ENCODE peak calls at places on chromosomes 11 and 22, in six cellular contexts. V, L, E, I, O and S are unnamed samples.

GRCh38 chr11:104830080-104830479 is 68.2 kb downstream of the CASP12 start:
- DNase-seq in L (no peak), E (peak), I (peak), O (no peak), V (no peak), S (no peak)

GRCh38 chr11:103927535-103927934 is 108.9 kb upstream of the DDI1 start:
- DNase-seq in E (peak), L (no peak), O (no peak), V (no peak), I (peak), S (no peak)

GRCh38 chr11:34972892-34973291 is 56.5 kb downstream of the PDHX start:
- DNase-seq in O (no peak), E (peak), V (no peak), L (no peak), I (peak), S (no peak)

GRCh38 chr22:44608606-44609226 is 93.3 kb upstream of the PRR5 start:
- DNase-seq in I (no peak), E (no peak), O (no peak), L (no peak), V (no peak), S (peak)

GRCh38 chr11:10401696-10402392 is 53.2 kb upstream of the AMPD3 start:
- DNase-seq in O (no peak), E (no peak), V (no peak), L (no peak), I (no peak), S (no peak)

GRCh38 chr22:41021039-41021654 is 70.0 kb downstream of the RBX1 start:
- DNase-seq in V (peak), L (no peak), I (no peak), E (no peak), O (no peak), S (peak)

GRCh38 chr11:111978028-111978771 is 41.1 kb downstream of the DIXDC1 start:
- DNase-seq in E (peak), V (peak), O (peak), I (peak), L (no peak), S (peak)

GRCh38 chr11:94786264-94787126 is 18.3 kb downstream of the AMOTL1 start:
- DNase-seq in E (peak), O (no peak), V (no peak), L (peak), I (peak), S (peak)

GRCh38 chr11:86669424-86669823 is 3.0 kb downstream of the ME3 start:
- DNase-seq in O (no peak), L (no peak), I (no peak), V (no peak), E (no peak), S (no peak)

GRCh38 chr11:86670179-86670578 is 2.2 kb downstream of the ME3 start:
- DNase-seq in I (peak), O (no peak), L (no peak), E (peak), V (no peak), S (no peak)

GRCh38 chr11:86672007-86672621 is at the start of gene ME3:
- DNase-seq in I (peak), V (peak), L (peak), O (peak), E (peak), S (peak)

GRCh38 chr11:86673055-86673843 is 833 bp upstream of the ME3 start:
- DNase-seq in E (no peak), I (no peak), V (no peak), O (no peak), L (no peak), S (no peak)

GRCh38 chr11:86671386-86672006 is 920 bp downstream of the ME3 start:
- DNase-seq in V (peak), E (peak), L (peak), I (peak), O (peak), S (peak)
- H3K4me3 ChIP-seq in V (peak), E (peak), L (peak), I (peak), O (peak), S (peak)

DNA sequence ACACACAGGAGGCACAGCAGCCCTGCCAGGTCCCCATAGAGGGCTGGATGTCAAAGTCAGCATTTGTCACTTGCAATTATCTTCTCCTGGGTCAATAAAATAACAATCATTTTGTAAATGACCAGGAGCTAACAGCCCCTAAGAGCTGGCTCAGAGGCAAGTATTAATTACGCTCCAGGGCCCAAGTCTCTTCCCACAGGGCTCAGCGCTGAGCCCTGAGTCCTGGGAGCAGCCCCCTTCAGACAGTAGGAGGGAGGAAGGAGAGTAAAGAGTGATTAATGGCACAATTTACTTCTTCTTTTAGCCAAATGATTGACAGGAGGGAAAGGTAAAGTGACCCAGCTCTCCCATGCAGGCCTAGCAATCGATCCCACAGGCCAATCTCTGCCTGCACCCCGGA is 99.0 kb upstream of the DRD2 start:
- DNase-seq in E (no peak), O (no peak), L (no peak), V (no peak), I (no peak), S (no peak)
- H3K4me3 ChIP-seq in E (no peak), O (no peak), L (no peak), V (no peak), I (no peak), S (no peak)

DNA sequence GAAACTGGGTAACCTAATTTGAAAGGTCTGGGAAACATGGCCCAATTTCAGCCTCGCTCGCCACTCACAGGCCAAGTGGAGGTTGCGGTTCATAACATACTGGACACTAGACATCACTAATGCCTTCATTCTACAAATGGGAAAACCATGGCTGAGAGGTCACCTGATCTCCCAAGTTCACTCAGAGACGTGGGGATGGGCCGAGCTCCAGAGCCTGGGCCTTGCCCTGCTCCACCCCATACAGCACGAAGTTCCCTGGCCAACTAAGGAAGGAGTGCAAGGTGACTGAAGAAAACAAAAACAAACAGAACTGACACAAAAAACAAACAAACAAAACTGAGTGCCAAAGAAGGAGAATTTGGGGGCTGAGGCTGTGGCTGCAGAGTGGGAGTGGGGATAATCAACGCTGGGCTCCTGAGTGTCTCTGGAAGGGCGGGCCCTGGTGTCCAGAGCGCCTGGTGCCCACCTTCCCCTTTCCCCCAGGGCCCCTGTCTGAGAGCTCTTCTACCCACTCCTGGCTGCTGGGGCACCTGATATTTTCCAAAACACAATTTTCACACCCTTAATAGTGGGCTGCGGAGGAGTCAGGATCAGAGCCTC is 46.5 kb upstream of the ADA2 start:
- DNase-seq in O (no peak), V (no peak), I (no peak), E (no peak), L (no peak), S (peak)
- H3K4me3 ChIP-seq in O (no peak), V (no peak), I (no peak), E (no peak), L (no peak), S (peak)

GRCh38 chr22:37167176-37167980 is 17.7 kb upstream of the IL2RB start:
- DNase-seq in L (no peak), I (no peak), E (no peak), V (peak), O (no peak), S (no peak)
- H3K4me3 ChIP-seq in L (no peak), I (no peak), E (no peak), V (no peak), O (no peak), S (no peak)

DNA sequence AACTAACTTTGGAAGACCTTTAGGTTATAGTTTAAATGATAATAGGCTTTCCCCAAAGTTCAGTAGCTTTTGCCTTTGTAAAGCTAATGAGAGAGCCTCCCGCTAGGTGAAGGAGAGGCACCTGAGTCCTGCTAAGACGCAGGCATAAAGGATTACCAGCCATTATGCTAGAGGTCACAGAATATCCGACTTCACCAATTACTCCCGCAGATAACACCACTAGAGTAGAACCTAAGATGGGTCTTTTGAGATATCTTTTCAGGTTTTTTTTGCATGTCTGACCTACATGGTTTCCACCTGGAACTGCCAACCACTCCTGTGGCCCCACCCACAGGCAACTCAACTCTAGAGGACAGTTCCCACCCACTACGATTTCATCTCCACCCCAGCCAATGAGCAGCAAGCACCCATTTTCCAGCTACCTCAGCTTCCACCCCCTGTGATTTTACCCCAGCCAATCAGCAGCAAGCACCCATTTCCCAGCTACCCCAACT is 314.3 kb downstream of the BRD1 start:
- DNase-seq in O (no peak), I (no peak), E (no peak), V (no peak), L (no peak), S (peak)
- H3K4me3 ChIP-seq in O (no peak), I (no peak), E (no peak), V (no peak), L (no peak), S (no peak)

GRCh38 chr11:120137611-120138521 is at the start of gene TRIM29:
- DNase-seq in V (no peak), E (no peak), I (no peak), O (peak), L (no peak), S (peak)

GRCh38 chr11:120134931-120135228 is 3.0 kb downstream of the TRIM29 start:
- DNase-seq in E (no peak), O (peak), V (peak), I (no peak), L (no peak), S (no peak)

GRCh38 chr11:120135838-120136237 is 2.1 kb downstream of the TRIM29 start:
- DNase-seq in V (no peak), I (no peak), O (no peak), E (no peak), L (no peak), S (no peak)

GRCh38 chr11:120137187-120137610 is 714 bp downstream of the TRIM29 start:
- DNase-seq in V (no peak), E (no peak), O (peak), L (no peak), I (no peak), S (no peak)

GRCh38 chr11:120136356-120136755 is 1.6 kb downstream of the TRIM29 start:
- DNase-seq in I (no peak), V (no peak), L (no peak), O (peak), E (no peak), S (peak)
- H3K4me3 ChIP-seq in I (no peak), V (no peak), L (no peak), O (no peak), E (no peak), S (no peak)

GRCh38 chr11:126480410-126481302 is 125.2 kb downstream of the ST3GAL4 start:
- DNase-seq in I (peak), E (peak), L (peak), V (peak), O (peak), S (peak)
- H3K4me3 ChIP-seq in I (no peak), E (peak), L (no peak), V (no peak), O (peak), S (no peak)

DNA sequence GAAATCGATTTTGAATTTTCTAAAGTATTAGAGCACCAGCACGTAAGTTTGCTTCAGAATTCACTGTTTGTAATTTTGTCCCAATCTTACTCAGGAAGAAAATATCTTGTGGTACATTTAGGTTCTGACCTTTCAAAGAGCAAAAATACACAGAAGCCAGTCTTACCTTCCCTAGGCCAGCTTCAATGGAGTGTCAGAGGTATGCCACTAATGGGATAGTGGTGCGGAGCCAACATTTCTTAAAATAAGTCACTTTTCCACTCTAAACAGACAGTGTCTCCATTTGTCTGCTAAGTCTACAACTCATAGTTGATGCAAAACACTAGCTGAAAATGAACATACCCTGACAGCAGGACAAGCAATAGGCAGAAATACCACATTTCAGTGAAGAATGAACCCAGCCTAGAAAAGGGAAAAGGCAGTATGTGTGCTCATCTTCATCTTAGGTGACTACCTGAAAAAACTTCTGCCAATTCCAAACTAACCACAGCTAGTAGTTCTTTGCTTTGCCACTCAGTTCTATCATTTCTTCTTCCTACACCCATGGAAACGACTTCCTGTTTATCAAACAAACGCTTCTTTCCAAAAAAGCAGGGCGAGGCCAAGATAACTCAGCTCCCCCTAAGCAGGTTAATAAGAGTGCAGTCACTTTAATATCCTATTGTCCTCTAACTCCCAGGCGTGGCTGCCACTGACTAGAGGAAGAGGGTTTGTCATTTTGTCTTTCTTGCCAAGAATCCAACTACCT is 94.0 kb upstream of the APOA1 start:
- DNase-seq in V (no peak), O (peak), E (no peak), L (peak), I (peak), S (no peak)
- H3K4me3 ChIP-seq in V (no peak), O (no peak), E (no peak), L (peak), I (no peak), S (no peak)

DNA sequence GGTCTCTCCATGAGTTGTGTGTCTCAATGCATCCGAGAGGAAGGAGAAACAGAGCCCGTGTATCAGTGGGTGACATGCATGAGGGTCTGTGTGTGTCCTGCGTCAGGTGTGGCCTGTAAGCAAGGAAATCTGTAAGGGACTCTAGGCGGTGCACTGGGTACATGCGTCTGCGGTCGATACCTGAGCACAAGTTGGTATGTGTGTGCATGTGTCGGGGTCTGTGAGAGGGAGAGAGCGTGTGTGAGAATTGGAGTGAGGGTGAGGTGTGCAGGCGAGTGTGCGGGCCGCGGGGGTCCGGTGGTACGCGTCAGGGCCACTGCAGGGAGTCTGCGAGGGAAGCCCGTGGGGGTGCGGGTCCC is 503 bp downstream of the CDC42BPG start:
- DNase-seq in E (no peak), I (no peak), O (no peak), L (no peak), V (no peak), S (no peak)
- H3K4me3 ChIP-seq in E (no peak), I (peak), O (peak), L (no peak), V (peak), S (peak)